ENCODE peak calls at places on chromosomes 7 and 10, in seven cellular contexts. Z is Panc1, O is fibroblast of mammary gland, D is fibroblast of pulmonary artery, P is endothelial cell, I is IMR-90, W is left ventricle myocardium inferior. B is an unnamed sample.

GRCh38 chr10:30114871-30115270 is 55.5 kb upstream of the JCAD start:
- DNase-seq in D (peak), Z (no peak), O (peak), P (no peak), W (no peak), I (peak), B (peak)

GRCh38 chr7:65983965-65984654 is 2.1 kb upstream of the GUSB start:
- DNase-seq in D (no peak), W (no peak), O (no peak), P (no peak), Z (no peak), I (no peak), B (no peak)

GRCh38 chr7:102284891-102285540 is 1.7 kb upstream of the SH2B2 start:
- DNase-seq in I (no peak), W (peak), P (no peak), Z (no peak), O (no peak), D (no peak), B (no peak)

GRCh38 chr10:89954787-89955566 is 253.6 kb downstream of the KIF20B start:
- DNase-seq in I (no peak), O (peak), D (peak), W (no peak), Z (no peak), P (no peak), B (no peak)

GRCh38 chr10:31972519-31973041 is 43.9 kb upstream of the ARHGAP12 start:
- DNase-seq in D (no peak), O (no peak), W (no peak), Z (no peak), P (no peak), I (no peak), B (no peak)

GRCh38 chr10:29955308-29955935 is 104.0 kb downstream of the JCAD start:
- DNase-seq in Z (no peak), D (peak), P (no peak), I (peak), O (peak), W (no peak), B (peak)

GRCh38 chr7:12572941-12573340 is 2.4 kb downstream of the SCIN start:
- DNase-seq in Z (no peak), O (no peak), P (no peak), W (no peak), I (no peak), D (no peak), B (no peak)

GRCh38 chr7:73504017-73504416 is 18.1 kb downstream of the BAZ1B start:
- DNase-seq in D (no peak), P (no peak), W (no peak), Z (no peak), I (no peak), O (peak), B (no peak)

GRCh38 chr10:103739039-103739764 is 116.2 kb downstream of the SH3PXD2A start:
- DNase-seq in O (peak), D (peak), P (no peak), Z (no peak), W (no peak), I (peak), B (peak)

GRCh38 chr7:73451780-73452398 is 18.3 kb downstream of the FZD9 start:
- DNase-seq in Z (peak), W (no peak), D (peak), O (peak), P (no peak), I (peak), B (peak)

GRCh38 chr7:105013818-105014724 is at the start of gene KMT2E:
- DNase-seq in Z (no peak), O (peak), W (peak), P (peak), I (peak), D (peak), B (peak)

GRCh38 chr7:27151945-27152815 is at the start of gene HOXA3:
- DNase-seq in D (no peak), O (peak), I (peak), Z (no peak), W (peak), P (no peak), B (peak)

GRCh38 chr10:89158446-89158845 is 48.7 kb downstream of the CH25H start:
- DNase-seq in I (peak), W (no peak), D (no peak), Z (no peak), O (peak), P (no peak), B (peak)

GRCh38 chr7:155456772-155457543 is 971 bp upstream of the EN2 start:
- DNase-seq in W (peak), D (peak), O (peak), P (peak), I (peak), Z (no peak), B (peak)

GRCh38 chr10:6487919-6488318 is 92.2 kb downstream of the PRKCQ start:
- DNase-seq in Z (no peak), I (no peak), P (no peak), W (no peak), O (no peak), D (no peak), B (no peak)

GRCh38 chr7:77759294-77759889 is 38.8 kb downstream of the TMEM60 start:
- DNase-seq in D (peak), P (peak), Z (peak), O (peak), I (peak), W (no peak), B (peak)

GRCh38 chr7:151028948-151029501 is 775 bp downstream of the ABCB8 start:
- DNase-seq in P (no peak), I (no peak), Z (no peak), D (no peak), W (no peak), O (no peak), B (no peak)

DNA sequence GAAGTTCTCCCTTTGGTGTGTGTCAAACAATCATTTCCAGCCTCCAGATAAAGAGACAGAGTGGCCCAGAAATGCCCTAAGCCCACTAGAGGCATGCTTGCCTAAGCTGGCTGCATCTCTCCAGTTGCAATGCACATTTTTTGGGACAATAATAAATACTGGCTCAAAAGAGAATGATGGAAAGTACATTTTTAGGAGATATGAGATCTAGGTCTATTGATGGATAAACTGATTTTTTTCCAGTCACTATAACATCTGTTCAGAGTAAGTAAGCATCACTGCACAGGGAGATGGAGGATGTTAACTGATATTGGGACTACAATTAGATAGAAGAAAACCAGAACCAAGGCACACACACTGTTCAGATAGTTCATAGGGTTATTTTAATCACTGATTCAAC is 553.0 kb downstream of the GRM8 start:
- DNase-seq in P (no peak), I (no peak), D (no peak), Z (no peak), W (no peak), O (no peak), B (no peak)
- TF ChIP-seq CTCF in P (no peak), I (no peak), D (no peak), Z (no peak), W (no peak), O (no peak), B (no peak)

GRCh38 chr7:1192171-1192676 is 32.2 kb upstream of the ZFAND2A start:
- DNase-seq in O (peak), D (peak), Z (no peak), W (no peak), P (peak), I (peak), B (peak)
- TF ChIP-seq CTCF in O (no peak), D (peak), Z (no peak), W (no peak), P (no peak), I (no peak), B (peak)

GRCh38 chr7:19713676-19714075 is 4.8 kb upstream of the POLR1F start:
- DNase-seq in Z (peak), I (peak), W (no peak), O (peak), P (peak), D (peak), B (peak)
- TF ChIP-seq CTCF in Z (peak), I (peak), W (peak), O (peak), P (peak), D (peak), B (peak)

DNA sequence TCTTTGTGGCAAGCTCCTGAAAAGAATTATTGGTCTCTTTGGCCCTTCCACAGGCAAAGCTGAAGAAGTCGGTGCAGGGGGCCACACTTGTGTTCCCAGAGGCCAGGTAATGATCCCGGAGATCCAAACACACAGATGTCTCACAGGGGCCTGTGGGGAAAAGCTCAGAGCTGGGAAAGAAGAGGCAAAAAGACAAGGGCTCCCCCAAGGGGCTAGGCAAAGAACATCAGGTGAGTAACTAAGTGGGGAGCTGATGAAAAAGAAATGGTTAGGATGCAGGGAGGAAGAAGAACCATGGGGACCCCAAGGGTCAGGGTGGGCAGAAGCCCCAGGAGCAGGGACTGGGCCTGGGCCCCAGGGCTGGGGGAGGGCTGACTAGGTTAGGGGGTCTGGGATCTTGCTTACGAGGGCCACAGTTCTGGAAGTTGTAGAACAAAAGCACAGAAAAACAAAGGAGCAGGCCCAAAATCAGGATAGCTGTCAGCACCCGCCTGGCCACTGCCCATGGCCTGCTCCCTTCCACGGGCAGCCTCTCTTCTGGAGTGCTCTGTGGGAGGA is 1.1 kb downstream of the KEL start:
- DNase-seq in O (no peak), W (no peak), P (no peak), I (no peak), Z (no peak), D (no peak), B (no peak)
- TF ChIP-seq CTCF in O (no peak), W (no peak), P (no peak), I (no peak), Z (peak), D (no peak), B (no peak)

GRCh38 chr10:58258977-58259692 is 8.6 kb downstream of the IPMK start:
- DNase-seq in Z (no peak), W (no peak), I (no peak), D (no peak), O (no peak), P (no peak), B (no peak)
- TF ChIP-seq CTCF in Z (peak), W (no peak), I (no peak), D (peak), O (peak), P (no peak), B (peak)

DNA sequence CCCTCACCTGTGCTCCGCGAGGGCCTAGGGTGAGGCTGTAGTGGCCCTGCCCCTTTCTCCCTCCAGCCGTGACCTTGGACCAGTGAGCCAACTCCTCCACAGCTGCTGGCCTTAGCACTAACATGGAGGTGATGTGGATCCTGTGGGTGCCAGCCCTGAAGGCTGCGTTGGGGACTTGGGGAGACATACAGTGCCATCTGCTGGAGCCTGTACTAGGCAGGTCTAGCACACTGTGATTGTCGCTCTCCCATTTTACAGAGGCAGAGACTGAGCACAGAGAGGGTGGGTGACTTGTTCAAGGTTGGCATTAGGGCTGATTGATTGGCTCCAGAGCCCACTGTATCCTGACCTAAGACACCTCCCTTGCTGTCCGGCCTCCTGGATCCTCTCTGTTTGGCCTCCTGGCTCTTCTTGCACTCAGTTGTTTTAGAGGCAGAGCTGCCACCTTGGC is 37.6 kb downstream of the PRF1 start:
- DNase-seq in O (no peak), P (no peak), D (no peak), W (no peak), Z (no peak), I (no peak), B (no peak)
- TF ChIP-seq CTCF in O (no peak), P (no peak), D (no peak), W (peak), Z (no peak), I (no peak), B (no peak)

DNA sequence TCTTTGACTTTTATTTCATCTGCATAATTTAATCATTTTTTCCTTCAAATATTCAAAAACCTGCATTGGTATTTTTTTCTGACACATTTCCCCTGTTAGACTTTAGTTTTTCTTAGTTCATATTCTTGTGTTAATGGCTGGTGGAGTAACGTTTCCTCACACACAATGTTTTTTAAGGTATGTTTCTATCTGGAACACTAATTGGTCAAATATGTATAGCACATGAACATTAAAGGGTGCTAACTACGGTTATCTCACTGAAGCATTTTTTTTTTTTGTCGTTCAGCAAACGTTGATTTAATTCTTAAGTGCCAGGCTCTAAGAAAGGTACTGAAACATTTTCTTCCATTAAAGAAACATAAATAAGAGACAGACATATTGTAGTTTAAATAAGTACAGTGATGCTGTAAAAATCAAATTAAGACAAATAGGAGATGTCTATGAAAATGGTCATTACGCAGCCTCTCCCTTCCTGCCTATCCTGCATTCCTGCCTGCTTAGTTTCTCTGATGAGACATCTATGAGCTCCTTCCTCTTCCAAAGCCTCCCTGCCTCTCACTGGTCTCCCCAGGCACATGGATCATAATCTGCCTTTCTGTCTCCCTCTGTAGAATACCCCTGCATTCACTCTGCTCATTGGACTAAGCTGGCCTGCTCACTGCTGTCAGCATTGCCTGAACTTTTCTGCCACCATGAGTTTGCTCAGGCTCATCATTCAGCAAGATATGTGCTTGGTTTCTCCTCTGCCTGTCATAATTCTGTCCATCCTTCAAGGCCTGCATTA is 87.9 kb downstream of the PTPRZ1 start:
- DNase-seq in P (no peak), I (peak), Z (peak), D (peak), O (peak), W (no peak), B (peak)
- TF ChIP-seq CTCF in P (no peak), I (no peak), Z (peak), D (no peak), O (no peak), W (no peak), B (no peak)